ENCODE peak calls at places on chromosomes 3 and 15, in eight cellular contexts. Z, B, V, N, W, R, J and G are unnamed samples.

GRCh38 chr15:100115066-100115710 is 226.6 kb downstream of the ADAMTS17 start:
- DNase-seq in J (no peak), V (no peak), W (no peak), Z (no peak), R (no peak), N (no peak), B (no peak), G (no peak)

GRCh38 chr3:196941846-196942225 is 492 bp downstream of the NCBP2 start:
- DNase-seq in W (peak; percentile 49), J (peak; percentile 32), V (no peak), B (peak; percentile 72), N (peak; percentile 73), Z (no peak), R (peak; percentile 83), G (peak; percentile 52)

GRCh38 chr3:186456636-186457265 is 87.4 kb downstream of the CRYGS start:
- DNase-seq in J (no peak), B (no peak), Z (no peak), N (no peak), W (no peak), V (no peak), R (no peak), G (no peak)

GRCh38 chr3:171895890-171896289 is 52.7 kb downstream of the TMEM212 start:
- DNase-seq in R (no peak), V (no peak), B (no peak), N (no peak), W (no peak), Z (no peak), J (no peak), G (no peak)

GRCh38 chr3:61811652-61812051 is 250.3 kb downstream of the PTPRG start:
- DNase-seq in W (no peak), B (no peak), J (no peak), V (no peak), R (no peak), N (no peak), Z (no peak), G (no peak)

GRCh38 chr3:48395714-48396113 is 23.7 kb downstream of the FBXW12 start:
- DNase-seq in R (no peak), Z (no peak), N (no peak), J (no peak), B (no peak), W (no peak), V (no peak), G (no peak)

GRCh38 chr3:76025561-76025960 is 240.2 kb upstream of the ZNF717 start:
- DNase-seq in B (no peak), R (no peak), J (no peak), V (no peak), N (no peak), W (no peak), Z (no peak), G (no peak)

GRCh38 chr15:68010366-68010765 is 43.7 kb upstream of the PIAS1 start:
- DNase-seq in W (no peak), V (no peak), R (no peak), B (no peak), N (no peak), Z (no peak), J (no peak), G (no peak)

GRCh38 chr15:94196536-94196935 is 34.8 kb upstream of the MCTP2 start:
- DNase-seq in R (no peak), B (no peak), J (no peak), N (no peak), Z (no peak), W (peak; percentile 7), V (no peak), G (no peak)